ENCODE peak calls at places on chromosomes 1 and 21, in seven cellular contexts. U is astrocyte, F is ovary, P is K562, C is left ventricle myocardium inferior, Y is PC-9, B is cardiac muscle cell. D is an unnamed sample.

GRCh38 chr1:94698341-94698740 is 121.8 kb upstream of the SLC44A3 start:
- DNase-seq in U (peak), F (no peak), P (no peak), C (no peak), Y (no peak), B (no peak), D (no peak)

GRCh38 chr1:9628541-9629444 is 22.7 kb upstream of the PIK3CD start:
- DNase-seq in U (no peak), F (no peak), P (no peak), C (no peak), Y (no peak), B (no peak), D (no peak)

GRCh38 chr1:52748119-52748518 is 21.9 kb downstream of the ZYG11B start:
- DNase-seq in U (no peak), F (no peak), P (no peak), C (no peak), Y (no peak), B (peak), D (no peak)

GRCh38 chr1:66527688-66528087 is 6.3 kb upstream of the SGIP1 start:
- DNase-seq in U (peak), F (no peak), P (no peak), C (no peak), Y (no peak), B (peak), D (no peak)

GRCh38 chr21:34558960-34559631 is 47.1 kb upstream of the KCNE1 start:
- DNase-seq in U (peak), F (no peak), P (no peak), C (no peak), Y (no peak), B (no peak), D (no peak)

GRCh38 chr21:15659768-15660423 is 69.9 kb upstream of the USP25 start:
- DNase-seq in U (no peak), F (no peak), P (no peak), C (no peak), Y (no peak), B (no peak), D (no peak)

GRCh38 chr1:223556414-223557124 is 108.9 kb downstream of the CAPN8 start:
- DNase-seq in U (no peak), F (no peak), P (peak), C (no peak), Y (peak), B (peak), D (peak)

GRCh38 chr1:110452330-110452729 is 1.4 kb downstream of the PROK1 start:
- DNase-seq in U (no peak), F (no peak), P (no peak), C (no peak), Y (no peak), B (no peak), D (no peak)

GRCh38 chr1:3422638-3423037 is 31.8 kb upstream of the ARHGEF16 start:
- DNase-seq in U (no peak), F (no peak), P (peak), C (no peak), Y (no peak), B (no peak), D (no peak)

GRCh38 chr1:154427173-154428139 is 22.3 kb downstream of the IL6R start:
- DNase-seq in U (peak), F (peak), P (no peak), C (peak), Y (no peak), B (peak), D (no peak)

GRCh38 chr1:118937413-118937812 is 50.7 kb downstream of the TBX15 start:
- DNase-seq in U (no peak), F (no peak), P (no peak), C (no peak), Y (no peak), B (no peak), D (no peak)

GRCh38 chr21:28342229-28342810 is 650.4 kb downstream of the LTN1 start:
- DNase-seq in U (peak), F (no peak), P (no peak), C (no peak), Y (no peak), B (no peak), D (no peak)

GRCh38 chr1:160818207-160818935 is 22.4 kb downstream of the LY9 start:
- DNase-seq in U (no peak), F (no peak), P (no peak), C (no peak), Y (no peak), B (peak), D (no peak)

GRCh38 chr1:169271094-169271493 is 96.5 kb downstream of the NME7 start:
- DNase-seq in U (no peak), F (no peak), P (peak), C (no peak), Y (no peak), B (peak), D (no peak)

GRCh38 chr1:205805082-205805711 is 7.8 kb downstream of the SLC41A1 start:
- DNase-seq in U (no peak), F (no peak), P (no peak), C (no peak), Y (no peak), B (no peak), D (no peak)

GRCh38 chr1:70354332-70355110 is at the start of gene ANKRD13C:
- DNase-seq in U (peak), F (peak), P (peak), C (peak), Y (peak), B (peak), D (peak)
- TF ChIP-seq CTCF in U (no peak), F (no peak), P (no peak), C (no peak), Y (no peak), B (no peak), D (no peak)

GRCh38 chr1:155966135-155966534 is 12.2 kb downstream of the ARHGEF2 start:
- DNase-seq in U (no peak), F (no peak), P (no peak), C (no peak), Y (no peak), B (no peak), D (no peak)

GRCh38 chr1:155964193-155964592 is 14.2 kb downstream of the ARHGEF2 start:
- DNase-seq in U (no peak), F (no peak), P (no peak), C (no peak), Y (no peak), B (no peak), D (no peak)

GRCh38 chr1:155967410-155968400 is 10.6 kb downstream of the ARHGEF2 start:
- DNase-seq in U (no peak), F (peak), P (no peak), C (no peak), Y (no peak), B (no peak), D (no peak)

GRCh38 chr1:155968670-155969069 is 9.7 kb downstream of the ARHGEF2 start:
- DNase-seq in U (no peak), F (peak), P (no peak), C (peak), Y (no peak), B (peak), D (no peak)

GRCh38 chr1:155966750-155967149 is 11.6 kb downstream of the ARHGEF2 start:
- DNase-seq in U (no peak), F (no peak), P (no peak), C (no peak), Y (no peak), B (no peak), D (no peak)
- H3K27ac ChIP-seq in U (no peak), F (peak), P (no peak), C (peak), Y (no peak), B (peak), D (peak)

DNA sequence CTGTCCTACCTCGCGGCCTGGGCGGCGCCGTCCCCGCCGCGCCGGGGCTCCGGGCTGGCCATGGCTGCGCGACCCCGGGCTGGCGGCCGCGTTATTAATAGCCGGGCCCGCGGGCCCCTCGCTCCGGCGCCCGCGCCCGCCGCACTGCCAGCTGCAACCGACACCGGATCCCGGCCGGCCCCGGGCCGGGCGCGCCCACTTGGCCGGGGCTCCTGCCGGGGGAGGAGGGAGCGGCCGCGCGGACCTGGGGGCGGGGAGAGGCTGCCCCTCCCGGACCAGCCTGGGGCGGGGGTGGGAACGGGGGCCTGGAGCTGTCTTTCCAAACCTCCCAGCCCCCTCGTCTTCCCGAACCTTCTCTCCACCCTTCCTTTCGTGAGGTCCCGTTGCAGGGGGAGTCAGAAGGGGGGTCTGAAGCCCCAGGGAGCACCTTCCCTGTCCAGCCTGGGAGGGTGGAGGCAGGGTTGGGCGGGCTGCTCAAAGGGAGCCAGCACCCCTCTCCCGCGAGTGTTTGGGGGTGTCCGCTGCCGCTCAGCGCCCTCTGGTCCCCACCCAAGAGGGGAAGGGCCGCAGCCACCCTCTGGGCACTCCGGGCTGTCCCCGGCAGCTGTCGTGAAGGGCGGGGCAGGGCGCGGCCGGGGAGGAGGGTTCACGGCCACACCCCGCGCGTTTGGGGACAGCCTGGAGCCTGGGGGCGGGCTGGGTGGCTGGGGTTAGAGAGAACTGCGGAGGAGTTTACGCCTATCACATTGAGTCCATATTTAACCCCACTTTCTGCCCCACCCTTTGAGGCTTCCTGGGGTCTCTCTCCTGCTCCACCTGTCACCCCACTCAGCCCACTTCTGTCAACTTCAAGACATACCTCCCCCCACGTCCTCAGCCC is at the start of gene SYNC:
- DNase-seq in U (peak), F (peak), P (peak), C (peak), Y (peak), B (peak), D (peak)
- TF ChIP-seq CTCF in U (no peak), F (no peak), P (no peak), C (no peak), Y (no peak), B (no peak), D (no peak)

GRCh38 chr1:23576338-23577055 is 17.2 kb upstream of the ID3 start:
- DNase-seq in U (no peak), F (no peak), P (no peak), C (no peak), Y (no peak), B (no peak), D (no peak)
- H3K27ac ChIP-seq in U (peak), F (peak), P (no peak), C (peak), Y (peak), B (peak), D (peak)

GRCh38 chr1:156419863-156420208 is 50.8 kb downstream of the RHBG start:
- DNase-seq in U (no peak), F (no peak), P (peak), C (no peak), Y (peak), B (no peak), D (no peak)
- TF ChIP-seq CTCF in U (peak), F (no peak), P (peak), C (no peak), Y (peak), B (no peak), D (no peak)

DNA sequence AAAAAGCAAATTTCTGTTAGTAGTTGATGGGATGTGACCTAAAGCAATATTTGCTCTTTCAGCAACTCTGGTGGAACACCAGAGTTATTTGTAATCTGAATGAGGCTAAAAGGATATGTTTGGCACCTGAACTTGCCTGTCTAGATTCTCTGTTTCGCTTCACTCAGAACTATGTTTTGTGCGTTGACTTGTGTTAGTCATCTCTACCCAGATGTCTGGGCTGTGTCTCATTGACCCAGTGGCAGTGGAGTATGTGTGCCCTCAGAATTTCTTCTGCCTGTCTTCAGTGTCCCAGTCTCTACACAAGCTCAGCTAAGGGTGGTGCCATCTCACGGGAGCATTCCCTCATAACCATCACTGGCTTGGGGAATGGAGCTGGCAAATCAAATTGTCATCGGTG is 13.9 kb downstream of the KCNK1 start:
- DNase-seq in U (no peak), F (no peak), P (no peak), C (no peak), Y (peak), B (no peak), D (peak)
- H3K27ac ChIP-seq in U (no peak), F (no peak), P (no peak), C (no peak), Y (no peak), B (no peak), D (no peak)